ENCODE peak calls at places on chromosomes 1 and 21, in seven cellular contexts. E is Calu3; C is stimulated activated CD8-positive, alpha-beta memory T cell treated with anti-CD3 and anti-CD28 coated beads, Interleukin-7, amount 100 ng/mL, for 1 hour; M is body of pancreas; Y is Right ventricle myocardium inferior; S is KBM-7; O is left colon. K is an unnamed sample.

GRCh38 chr1:12082988-12083387 is 19.9 kb downstream of the TNFRSF8 start:
- DNase-seq in O (no peak), C (no peak), M (no peak), E (no peak), Y (no peak), S (no peak), K (no peak)

GRCh38 chr1:20282544-20282943 is 8.1 kb upstream of the VWA5B1 start:
- DNase-seq in Y (no peak), O (no peak), E (no peak), S (no peak), M (no peak), C (no peak), K (no peak)

GRCh38 chr21:33451634-33452071 is 28.1 kb downstream of the TMEM50B start:
- DNase-seq in C (no peak), O (no peak), Y (no peak), S (no peak), M (no peak), E (no peak), K (no peak)

GRCh38 chr1:169426174-169426716 is 1.0 kb downstream of the CCDC181 start:
- DNase-seq in O (no peak), S (no peak), M (no peak), E (no peak), Y (no peak), C (no peak), K (no peak)

GRCh38 chr1:22229374-22229773 is 86.5 kb upstream of the WNT4 start:
- DNase-seq in Y (no peak), O (no peak), E (peak), C (no peak), M (no peak), S (no peak), K (no peak)

GRCh38 chr1:91836307-91837056 is 49.5 kb downstream of the TGFBR3 start:
- DNase-seq in E (no peak), O (no peak), M (no peak), S (no peak), Y (no peak), C (no peak), K (no peak)

GRCh38 chr1:94955767-94956632 is 29.1 kb upstream of the CNN3 start:
- DNase-seq in S (no peak), O (no peak), M (no peak), C (no peak), E (no peak), Y (no peak), K (no peak)

GRCh38 chr1:186473047-186473446 is 12.1 kb upstream of the PDC start:
- DNase-seq in S (no peak), C (no peak), Y (no peak), E (no peak), M (no peak), O (no peak), K (no peak)

GRCh38 chr21:35573472-35574389 is 486.6 kb downstream of the SETD4 start:
- DNase-seq in C (no peak), M (no peak), S (no peak), E (no peak), O (no peak), Y (no peak), K (no peak)

GRCh38 chr1:24393892-24394291 is 19.7 kb downstream of the STPG1 start:
- DNase-seq in S (no peak), O (no peak), M (no peak), Y (no peak), E (no peak), C (no peak), K (no peak)

GRCh38 chr1:89547563-89548485 is 23.2 kb downstream of the LRRC8B start:
- DNase-seq in C (no peak), S (no peak), O (no peak), M (peak), Y (no peak), E (no peak), K (no peak)

GRCh38 chr1:1680912-1681273 is 11.7 kb downstream of the SLC35E2B start:
- DNase-seq in C (no peak), S (no peak), O (peak), M (peak), E (no peak), Y (no peak), K (no peak)

GRCh38 chr1:81876901-81877750 is 76.4 kb downstream of the ADGRL2 start:
- DNase-seq in Y (no peak), E (no peak), S (no peak), M (no peak), C (no peak), O (no peak), K (no peak)

GRCh38 chr1:1914101-1914811 is 804 bp upstream of the CALML6 start:
- DNase-seq in E (no peak), C (no peak), M (no peak), O (no peak), S (no peak), Y (peak), K (no peak)

GRCh38 chr1:40383095-40383487 is 9.6 kb downstream of the SMAP2 start:
- DNase-seq in O (no peak), E (no peak), C (no peak), M (no peak), Y (no peak), S (no peak), K (no peak)

GRCh38 chr1:1910033-1910465 is 5.0 kb upstream of the CALML6 start:
- DNase-seq in O (no peak), E (no peak), S (no peak), C (no peak), M (peak), Y (no peak), K (no peak)

GRCh38 chr1:228172591-228173527 is 7.3 kb downstream of the IBA57 start:
- DNase-seq in O (no peak), C (no peak), M (no peak), E (no peak), Y (no peak), S (no peak), K (no peak)

GRCh38 chr1:30101477-30102227 is 621.7 kb downstream of the MATN1 start:
- DNase-seq in Y (no peak), S (no peak), C (no peak), M (no peak), O (no peak), E (peak), K (no peak)

GRCh38 chr1:59018860-59019259 is 235.0 kb upstream of the JUN start:
- DNase-seq in E (no peak), C (no peak), S (no peak), M (no peak), O (no peak), Y (no peak), K (no peak)

GRCh38 chr1:160935527-160936258 is 18.9 kb downstream of the ITLN2 start:
- DNase-seq in E (no peak), S (peak), Y (no peak), C (no peak), M (no peak), O (no peak), K (no peak)

GRCh38 chr1:205945056-205945455 is 1.8 kb upstream of the SLC26A9 start:
- DNase-seq in E (no peak), S (no peak), O (no peak), Y (no peak), M (no peak), C (no peak), K (no peak)

GRCh38 chr1:239868117-239868516 is 223.6 kb upstream of the FMN2 start:
- DNase-seq in S (no peak), C (no peak), O (no peak), E (no peak), Y (no peak), M (no peak), K (no peak)

GRCh38 chr21:28391938-28392337 is 600.7 kb downstream of the LTN1 start:
- DNase-seq in E (no peak), C (no peak), O (no peak), M (no peak), Y (no peak), S (no peak), K (no peak)

GRCh38 chr1:8318436-8318835 is 522 bp downstream of the SLC45A1 start:
- DNase-seq in O (no peak), Y (no peak), E (no peak), M (peak), S (no peak), C (no peak), K (no peak)

GRCh38 chr1:84722794-84723193 is 32.5 kb upstream of the SSX2IP start:
- DNase-seq in Y (no peak), S (no peak), E (no peak), O (no peak), M (peak), C (no peak), K (no peak)

GRCh38 chr1:72892461-72892860 is 610.1 kb upstream of the NEGR1 start:
- DNase-seq in E (no peak), C (no peak), M (no peak), O (no peak), Y (no peak), S (no peak), K (no peak)

GRCh38 chr1:15693371-15693770 is 9.3 kb downstream of the PLEKHM2 start:
- DNase-seq in E (no peak), M (no peak), Y (no peak), O (no peak), C (no peak), S (no peak), K (no peak)

K was measured in activated T-helper 1 cell treated with anti-CD3 and anti-CD28 coated beads, Interleukin-2, amount 50 U/mL, for 16 hours.